ENCODE peak calls at places on chromosomes 4 and X, in seven cellular contexts. One of them, this sample, is unnamed.

GRCh38 chr4:18241744-18242143 is 220.2 kb upstream of the LCORL start:
- DNase-seq in neural progenitor cell: no peak
- DNase-seq in tibial nerve: no peak
- DNase-seq in K562: no peak
- DNase-seq in endothelial cell of umbilical vein: no peak
- DNase-seq in PC-9: no peak
- DNase-seq in body of pancreas: no peak
- DNase-seq in this sample: no peak

GRCh38 chrX:405149-405548 is 18.4 kb upstream of the PPP2R3B start:
- DNase-seq in neural progenitor cell: no peak
- DNase-seq in tibial nerve: no peak
- DNase-seq in K562: no peak
- DNase-seq in endothelial cell of umbilical vein: no peak
- DNase-seq in PC-9: no peak
- DNase-seq in body of pancreas: no peak
- DNase-seq in this sample: no peak

GRCh38 chr4:2321279-2322196 is 59.6 kb upstream of the MXD4 start:
- DNase-seq in neural progenitor cell: no peak
- DNase-seq in tibial nerve: no peak
- DNase-seq in K562: no peak
- DNase-seq in endothelial cell of umbilical vein: no peak
- DNase-seq in PC-9: no peak
- DNase-seq in body of pancreas: no peak
- DNase-seq in this sample: no peak

GRCh38 chr4:31237242-31237641 is 517.1 kb downstream of the PCDH7 start:
- DNase-seq in neural progenitor cell: no peak
- DNase-seq in tibial nerve: no peak
- DNase-seq in K562: no peak
- DNase-seq in endothelial cell of umbilical vein: no peak
- DNase-seq in PC-9: no peak
- DNase-seq in body of pancreas: no peak
- DNase-seq in this sample: no peak

GRCh38 chr4:78409612-78410202 is 141.9 kb upstream of the ANXA3 start:
- DNase-seq in neural progenitor cell: no peak
- DNase-seq in tibial nerve: no peak
- DNase-seq in K562: no peak
- DNase-seq in endothelial cell of umbilical vein: no peak
- DNase-seq in PC-9: peak; percentile 1
- DNase-seq in body of pancreas: no peak
- DNase-seq in this sample: no peak

GRCh38 chr4:33696066-33696465 is 2548.2 kb downstream of the ARAP2 start:
- DNase-seq in neural progenitor cell: no peak
- DNase-seq in tibial nerve: no peak
- DNase-seq in K562: no peak
- DNase-seq in endothelial cell of umbilical vein: no peak
- DNase-seq in PC-9: no peak
- DNase-seq in body of pancreas: no peak
- DNase-seq in this sample: no peak

GRCh38 chr4:19945501-19945900 is 306.2 kb upstream of the SLIT2 start:
- DNase-seq in neural progenitor cell: no peak
- DNase-seq in tibial nerve: no peak
- DNase-seq in K562: no peak
- DNase-seq in endothelial cell of umbilical vein: no peak
- DNase-seq in PC-9: peak; percentile 5
- DNase-seq in body of pancreas: no peak
- DNase-seq in this sample: no peak

GRCh38 chr4:8067274-8067936 is 91.2 kb downstream of the ABLIM2 start:
- DNase-seq in neural progenitor cell: no peak
- DNase-seq in tibial nerve: no peak
- DNase-seq in K562: no peak
- DNase-seq in endothelial cell of umbilical vein: no peak
- DNase-seq in PC-9: no peak
- DNase-seq in body of pancreas: no peak
- DNase-seq in this sample: no peak

GRCh38 chr4:154329939-154330338 is 161.7 kb downstream of the DCHS2 start:
- DNase-seq in neural progenitor cell: no peak
- DNase-seq in tibial nerve: no peak
- DNase-seq in K562: no peak
- DNase-seq in endothelial cell of umbilical vein: no peak
- DNase-seq in PC-9: no peak
- DNase-seq in body of pancreas: no peak
- DNase-seq in this sample: no peak

GRCh38 chrX:30673405-30673804 is 20.2 kb downstream of the GK start:
- DNase-seq in neural progenitor cell: no peak
- DNase-seq in tibial nerve: no peak
- DNase-seq in K562: no peak
- DNase-seq in endothelial cell of umbilical vein: no peak
- DNase-seq in PC-9: no peak
- DNase-seq in body of pancreas: no peak
- DNase-seq in this sample: no peak

GRCh38 chrX:15475021-15475420 is 18.1 kb downstream of the PIR start:
- DNase-seq in neural progenitor cell: no peak
- DNase-seq in tibial nerve: no peak
- DNase-seq in K562: no peak
- DNase-seq in endothelial cell of umbilical vein: peak; percentile 68
- DNase-seq in PC-9: peak; percentile 41
- DNase-seq in body of pancreas: no peak
- DNase-seq in this sample: no peak

GRCh38 chr4:8790749-8791148 is 80.9 kb downstream of the HMX1 start:
- DNase-seq in neural progenitor cell: no peak
- DNase-seq in tibial nerve: no peak
- DNase-seq in K562: no peak
- DNase-seq in endothelial cell of umbilical vein: no peak
- DNase-seq in PC-9: no peak
- DNase-seq in body of pancreas: no peak
- DNase-seq in this sample: no peak

GRCh38 chr4:168560835-168561210 is 64.0 kb downstream of the PALLD start:
- DNase-seq in neural progenitor cell: no peak
- DNase-seq in tibial nerve: no peak
- DNase-seq in K562: no peak
- DNase-seq in endothelial cell of umbilical vein: peak; percentile 68
- DNase-seq in PC-9: no peak
- DNase-seq in body of pancreas: no peak
- DNase-seq in this sample: no peak

GRCh38 chrX:102846544-102847236 is 90.4 kb upstream of the RAB40AL start:
- DNase-seq in neural progenitor cell: no peak
- DNase-seq in tibial nerve: no peak
- DNase-seq in K562: no peak
- DNase-seq in endothelial cell of umbilical vein: no peak
- DNase-seq in PC-9: no peak
- DNase-seq in body of pancreas: no peak
- DNase-seq in this sample: no peak

GRCh38 chrX:130340271-130340670 is 552 bp downstream of the SLC25A14 start:
- DNase-seq in neural progenitor cell: no peak
- DNase-seq in tibial nerve: no peak
- DNase-seq in K562: no peak
- DNase-seq in endothelial cell of umbilical vein: peak; percentile 1
- DNase-seq in PC-9: no peak
- DNase-seq in body of pancreas: no peak
- DNase-seq in this sample: no peak

GRCh38 chr4:109334129-109334528 is 31.7 kb upstream of the COL25A1 start:
- DNase-seq in neural progenitor cell: no peak
- DNase-seq in tibial nerve: no peak
- DNase-seq in K562: no peak
- DNase-seq in endothelial cell of umbilical vein: no peak
- DNase-seq in PC-9: no peak
- DNase-seq in body of pancreas: no peak
- DNase-seq in this sample: no peak

GRCh38 chrX:153766098-153766817 is 2.2 kb downstream of the PLXNB3 start:
- DNase-seq in neural progenitor cell: peak; percentile 37
- DNase-seq in tibial nerve: no peak
- DNase-seq in K562: peak; percentile 86
- DNase-seq in endothelial cell of umbilical vein: peak; percentile 58
- DNase-seq in PC-9: peak; percentile 61
- DNase-seq in body of pancreas: peak; percentile 10
- DNase-seq in this sample: peak; percentile 30

GRCh38 chrX:15468036-15468435 is 25.1 kb downstream of the PIR start:
- DNase-seq in neural progenitor cell: peak; percentile 50
- DNase-seq in tibial nerve: peak; percentile 58
- DNase-seq in K562: peak; percentile 15
- DNase-seq in endothelial cell of umbilical vein: peak; percentile 17
- DNase-seq in PC-9: no peak
- DNase-seq in body of pancreas: peak; percentile 14
- DNase-seq in this sample: no peak

GRCh38 chr4:76984788-76985211 is 35.2 kb downstream of the SEPTIN11 start:
- DNase-seq in neural progenitor cell: peak; percentile 41
- DNase-seq in tibial nerve: peak; percentile 77
- DNase-seq in K562: no peak
- DNase-seq in endothelial cell of umbilical vein: peak; percentile 77
- DNase-seq in PC-9: no peak
- DNase-seq in body of pancreas: peak; percentile 34
- DNase-seq in this sample: no peak

GRCh38 chrX:15497865-15498264 is 2.7 kb upstream of the BMX start:
- DNase-seq in neural progenitor cell: peak; percentile 78
- DNase-seq in tibial nerve: peak; percentile 36
- DNase-seq in K562: peak; percentile 82
- DNase-seq in endothelial cell of umbilical vein: peak; percentile 79
- DNase-seq in PC-9: peak; percentile 61
- DNase-seq in body of pancreas: peak; percentile 46
- DNase-seq in this sample: no peak

GRCh38 chrX:40805404-40805803 is 70.1 kb upstream of the MED14 start:
- DNase-seq in neural progenitor cell: no peak
- DNase-seq in tibial nerve: no peak
- DNase-seq in K562: peak; percentile 61
- DNase-seq in endothelial cell of umbilical vein: no peak
- DNase-seq in PC-9: no peak
- DNase-seq in body of pancreas: no peak
- DNase-seq in this sample: no peak

GRCh38 chr4:39114436-39114835 is 52.4 kb downstream of the KLHL5 start:
- DNase-seq in neural progenitor cell: no peak
- DNase-seq in tibial nerve: no peak
- DNase-seq in K562: no peak
- DNase-seq in endothelial cell of umbilical vein: no peak
- DNase-seq in PC-9: no peak
- DNase-seq in body of pancreas: no peak
- DNase-seq in this sample: no peak

GRCh38 chr4:1231637-1232360 is 17.1 kb downstream of the CTBP1 start:
- DNase-seq in neural progenitor cell: no peak
- DNase-seq in tibial nerve: no peak
- DNase-seq in K562: no peak
- DNase-seq in endothelial cell of umbilical vein: no peak
- DNase-seq in PC-9: no peak
- DNase-seq in body of pancreas: no peak
- DNase-seq in this sample: no peak

GRCh38 chr4:68498413-68499007 is 51.2 kb downstream of the TMPRSS11E start:
- DNase-seq in neural progenitor cell: peak; percentile 66
- DNase-seq in tibial nerve: peak; percentile 50
- DNase-seq in K562: peak; percentile 27
- DNase-seq in endothelial cell of umbilical vein: peak; percentile 69
- DNase-seq in PC-9: peak; percentile 35
- DNase-seq in body of pancreas: peak; percentile 76
- DNase-seq in this sample: no peak
- H3K4me1 ChIP-seq in neural progenitor cell: no peaks in the 10 kb centered on the region
- H3K4me1 ChIP-seq in tibial nerve: no peaks in the 10 kb centered on the region
- H3K4me1 ChIP-seq in K562: no peaks in the 10 kb centered on the region
- H3K4me1 ChIP-seq in endothelial cell of umbilical vein: no peaks in the 10 kb centered on the region
- H3K4me1 ChIP-seq in PC-9: no peaks in the 10 kb centered on the region
- H3K4me1 ChIP-seq in body of pancreas: peaks cover 17% of the 10 kb centered on the region
- H3K4me1 ChIP-seq in this sample: no peaks in the 10 kb centered on the region

GRCh38 chr4:82372502-82372873 is 1.3 kb downstream of the HNRNPD start:
- DNase-seq in neural progenitor cell: peak; percentile 38
- DNase-seq in tibial nerve: peak; percentile 47
- DNase-seq in K562: peak; percentile 69
- DNase-seq in endothelial cell of umbilical vein: peak; percentile 35
- DNase-seq in PC-9: no peak
- DNase-seq in body of pancreas: peak; percentile 40
- DNase-seq in this sample: no peak
- TF ChIP-seq CTCF in neural progenitor cell: no peak
- TF ChIP-seq CTCF in tibial nerve: no peak
- TF ChIP-seq CTCF in K562: no peak
- TF ChIP-seq CTCF in endothelial cell of umbilical vein: no peak
- TF ChIP-seq CTCF in PC-9: no peak
- TF ChIP-seq CTCF in body of pancreas: no peak
- TF ChIP-seq CTCF in this sample: no peak

GRCh38 chr4:179344861-179345260 is 1902.6 kb upstream of the AGA start:
- DNase-seq in neural progenitor cell: no peak
- DNase-seq in tibial nerve: no peak
- DNase-seq in K562: no peak
- DNase-seq in endothelial cell of umbilical vein: no peak
- DNase-seq in PC-9: no peak
- DNase-seq in body of pancreas: no peak
- DNase-seq in this sample: no peak
- H3K27ac ChIP-seq in neural progenitor cell: no peak overlapping the region
- H3K27ac ChIP-seq in tibial nerve: no peak overlapping the region
- H3K27ac ChIP-seq in K562: no peak overlapping the region
- H3K27ac ChIP-seq in endothelial cell of umbilical vein: no peak overlapping the region
- H3K27ac ChIP-seq in PC-9: no peak overlapping the region
- H3K27ac ChIP-seq in body of pancreas: no peak overlapping the region
- H3K27ac ChIP-seq in this sample: no peak overlapping the region

DNA sequence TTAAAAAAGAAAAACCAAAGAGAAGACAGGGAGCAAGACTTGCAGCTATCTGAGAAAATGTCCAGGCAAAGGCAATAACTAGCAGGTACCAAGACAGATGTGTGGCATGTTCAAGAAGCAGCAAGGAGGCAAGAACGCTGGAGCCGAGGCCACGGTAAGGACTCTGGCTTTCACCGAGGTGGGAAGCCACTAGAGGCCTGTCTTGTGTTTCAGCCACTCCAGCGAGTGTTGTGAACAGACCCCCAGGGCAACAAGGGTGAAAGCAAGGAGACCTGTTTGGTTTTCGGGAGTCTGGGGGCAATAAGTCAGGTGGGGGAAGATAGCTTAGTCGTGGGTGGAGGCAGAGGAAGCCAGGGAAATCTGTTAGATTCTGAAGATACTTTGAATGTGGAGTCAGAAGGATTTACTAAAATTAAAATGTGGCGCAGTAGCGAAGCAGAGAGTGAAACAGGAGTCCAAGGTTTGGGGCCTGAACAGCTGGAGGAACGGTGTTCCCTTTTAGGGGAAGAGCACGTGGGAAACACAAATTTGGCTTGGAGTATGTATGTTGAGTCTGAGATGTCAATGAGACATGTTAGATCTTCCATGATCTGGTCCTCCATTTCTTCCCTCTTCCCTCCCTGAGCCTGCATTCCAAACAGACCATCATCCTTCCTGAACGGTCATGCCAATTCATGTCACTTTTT is 3.1 kb downstream of the WDR1 start:
- DNase-seq in neural progenitor cell: no peak
- DNase-seq in tibial nerve: no peak
- DNase-seq in K562: no peak
- DNase-seq in endothelial cell of umbilical vein: no peak
- DNase-seq in PC-9: no peak
- DNase-seq in body of pancreas: no peak
- DNase-seq in this sample: no peak
- H3K4me1 ChIP-seq in neural progenitor cell: peaks cover 18% of the 10 kb centered on the region
- H3K4me1 ChIP-seq in tibial nerve: peaks cover 65% of the 10 kb centered on the region
- H3K4me1 ChIP-seq in K562: peaks cover 30% of the 10 kb centered on the region
- H3K4me1 ChIP-seq in endothelial cell of umbilical vein: peaks cover 52% of the 10 kb centered on the region
- H3K4me1 ChIP-seq in PC-9: peaks cover 10% of the 10 kb centered on the region
- H3K4me1 ChIP-seq in body of pancreas: peaks cover 23% of the 10 kb centered on the region
- H3K4me1 ChIP-seq in this sample: peaks cover 76% of the 10 kb centered on the region

DNA sequence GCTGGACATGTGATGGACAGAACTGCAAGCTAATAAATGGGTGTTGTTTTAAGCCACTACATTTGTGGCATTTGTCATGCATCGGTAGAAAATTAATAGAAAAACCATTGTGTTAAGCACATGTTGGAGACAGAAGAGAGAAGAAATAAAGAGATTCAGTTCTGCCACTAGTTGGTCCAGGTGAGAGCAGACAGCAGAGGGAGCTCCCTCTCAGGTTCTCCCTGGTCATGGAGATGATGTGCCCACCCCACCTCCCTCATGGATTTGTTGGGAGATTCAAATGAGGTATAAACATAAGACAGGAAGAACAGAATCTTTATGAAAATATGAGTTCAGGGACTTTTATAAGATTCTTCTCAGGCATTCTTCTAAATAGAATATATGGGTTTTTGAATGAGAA is 36.8 kb upstream of the OCIAD2 start:
- DNase-seq in neural progenitor cell: no peak
- DNase-seq in tibial nerve: no peak
- DNase-seq in K562: peak; percentile 21
- DNase-seq in endothelial cell of umbilical vein: no peak
- DNase-seq in PC-9: peak; percentile 25
- DNase-seq in body of pancreas: no peak
- DNase-seq in this sample: no peak
- TF ChIP-seq CTCF in neural progenitor cell: peak; percentile 37
- TF ChIP-seq CTCF in tibial nerve: no peak
- TF ChIP-seq CTCF in K562: peak; percentile 47
- TF ChIP-seq CTCF in endothelial cell of umbilical vein: no peak
- TF ChIP-seq CTCF in PC-9: peak; percentile 56
- TF ChIP-seq CTCF in body of pancreas: peak; percentile 5
- TF ChIP-seq CTCF in this sample: no peak

This sample was measured in lower lobe of right lung.